ENCODE peak calls at places on chromosomes 6 and 20, in nine cellular contexts. K is thyroid gland, C is activated B cell treated with CpG ODN at 0.5 μM for 24 hours, E is bronchial epithelial cell, M is astrocyte of the cerebellum, N is right lobe of liver, L is cardiac muscle cell, X is adrenal gland, Y is fibroblast of pulmonary artery. B is an unnamed sample.

GRCh38 chr20:18795366-18795765 is 18.2 kb upstream of the SCP2D1 start:
- DNase-seq in L (no peak), C (no peak), X (no peak), N (no peak), M (no peak), K (no peak), E (no peak), Y (no peak), B (no peak)

GRCh38 chr6:15365273-15365687 is 119.4 kb downstream of the JARID2 start:
- DNase-seq in N (peak), K (peak), X (peak), C (no peak), Y (peak), E (peak), M (peak), L (peak), B (no peak)

GRCh38 chr6:134307074-134307473 is 10.8 kb downstream of the SGK1 start:
- DNase-seq in E (peak), N (no peak), X (no peak), M (no peak), C (no peak), Y (no peak), K (no peak), L (peak), B (no peak)

GRCh38 chr6:157469378-157469777 is 88.4 kb downstream of the ZDHHC14 start:
- DNase-seq in X (peak), L (peak), C (no peak), M (no peak), K (no peak), E (peak), Y (peak), N (no peak), B (no peak)

GRCh38 chr6:14921170-14921569 is 324.7 kb upstream of the JARID2 start:
- DNase-seq in L (peak), E (no peak), X (peak), M (no peak), C (no peak), N (peak), K (peak), Y (peak), B (no peak)

GRCh38 chr6:28910901-28911680 is 12.7 kb downstream of the TRIM27 start:
- DNase-seq in C (no peak), K (no peak), E (peak), N (no peak), Y (no peak), M (no peak), L (no peak), X (no peak), B (no peak)

GRCh38 chr6:84671188-84671587 is 93.2 kb downstream of the TBX18 start:
- DNase-seq in K (no peak), E (no peak), M (no peak), Y (no peak), N (no peak), L (no peak), X (no peak), C (no peak), B (no peak)

GRCh38 chr6:23368557-23368956 is 757.5 kb upstream of the NRSN1 start:
- DNase-seq in L (no peak), N (no peak), X (no peak), K (no peak), Y (no peak), E (no peak), M (no peak), C (no peak), B (no peak)

GRCh38 chr6:90739339-90739738 is 152.5 kb upstream of the MAP3K7 start:
- DNase-seq in N (no peak), Y (no peak), K (no peak), C (no peak), X (no peak), M (no peak), E (no peak), L (no peak), B (no peak)

GRCh38 chr6:75397806-75398465 is 95.7 kb downstream of the FILIP1 start:
- DNase-seq in C (no peak), N (no peak), Y (peak), X (no peak), L (peak), E (peak), M (no peak), K (no peak), B (no peak)

GRCh38 chr6:39490120-39490519 is 167.6 kb upstream of the KCNK16 start:
- DNase-seq in C (no peak), X (no peak), M (no peak), E (no peak), K (no peak), Y (peak), L (peak), N (no peak), B (no peak)

GRCh38 chr6:105259912-105260889 is 80.4 kb upstream of the POPDC3 start:
- DNase-seq in M (no peak), C (no peak), Y (no peak), N (no peak), L (peak), K (peak), E (no peak), X (no peak), B (no peak)

GRCh38 chr6:22954749-22955385 is 385.5 kb downstream of the HDGFL1 start:
- DNase-seq in Y (peak), C (no peak), X (no peak), E (peak), M (no peak), N (no peak), L (peak), K (no peak), B (no peak)

GRCh38 chr6:147910254-147910653 is 401.8 kb downstream of the SAMD5 start:
- DNase-seq in X (no peak), C (no peak), M (no peak), E (no peak), N (no peak), L (no peak), K (no peak), Y (no peak), B (no peak)

GRCh38 chr6:149134531-149134933 is 183.0 kb upstream of the TAB2 start:
- DNase-seq in N (no peak), K (no peak), M (peak), X (no peak), Y (peak), C (no peak), E (no peak), L (peak), B (no peak)

GRCh38 chr20:361562-361961 is 14.7 kb downstream of the NRSN2 start:
- DNase-seq in E (no peak), N (no peak), K (no peak), L (no peak), C (no peak), Y (no peak), M (no peak), X (no peak), B (no peak)

GRCh38 chr6:132961610-132962009 is 147.2 kb downstream of the RPS12 start:
- DNase-seq in Y (no peak), L (no peak), E (no peak), N (no peak), K (no peak), M (no peak), X (no peak), C (no peak), B (no peak)

GRCh38 chr20:17835941-17836861 is 132.4 kb downstream of the SNX5 start:
- DNase-seq in Y (peak), K (peak), C (no peak), L (peak), E (no peak), M (peak), N (no peak), X (no peak), B (no peak)

GRCh38 chr6:45255434-45255833 is 72.7 kb upstream of the RUNX2 start:
- DNase-seq in L (no peak), E (no peak), M (no peak), N (no peak), K (no peak), C (no peak), Y (no peak), X (no peak), B (no peak)

GRCh38 chr6:79170915-79171314 is 63.6 kb downstream of the HMGN3 start:
- DNase-seq in N (no peak), L (peak), M (peak), Y (peak), C (no peak), K (no peak), E (peak), X (no peak), B (no peak)

GRCh38 chr6:34929241-34929978 is 40.4 kb downstream of the ANKS1A start:
- DNase-seq in C (no peak), L (no peak), Y (no peak), K (no peak), N (no peak), E (no peak), M (no peak), X (no peak), B (no peak)

GRCh38 chr20:43744966-43745733 is 18.3 kb upstream of the GTSF1L start:
- DNase-seq in N (no peak), Y (no peak), K (no peak), L (peak), E (no peak), C (no peak), M (no peak), X (no peak), B (no peak)

GRCh38 chr6:24632573-24632972 is 13.4 kb downstream of the KIAA0319 start:
- DNase-seq in Y (no peak), E (no peak), X (no peak), L (no peak), N (no peak), C (no peak), K (no peak), M (no peak), B (no peak)
- TF ChIP-seq CTCF in Y (no peak), E (no peak), X (no peak), L (no peak), N (no peak), C (no peak), K (no peak), M (no peak), B (no peak)

GRCh38 chr20:49814057-49814675 is 1.5 kb downstream of the SLC9A8 start:
- DNase-seq in L (no peak), X (no peak), K (no peak), E (peak), C (no peak), Y (no peak), M (no peak), N (no peak), B (no peak)

GRCh38 chr20:49810491-49811190 is 2.0 kb upstream of the SLC9A8 start:
- DNase-seq in E (peak), N (no peak), K (no peak), L (no peak), C (no peak), Y (no peak), M (no peak), X (no peak), B (no peak)

GRCh38 chr20:49813305-49813974 is 812 bp downstream of the SLC9A8 start:
- DNase-seq in N (no peak), K (no peak), L (no peak), C (no peak), E (no peak), Y (no peak), M (no peak), X (no peak), B (no peak)

GRCh38 chr20:49811825-49812462 is 684 bp upstream of the SLC9A8 start:
- DNase-seq in C (no peak), X (peak), K (no peak), L (peak), E (peak), N (no peak), Y (peak), M (peak), B (no peak)

DNA sequence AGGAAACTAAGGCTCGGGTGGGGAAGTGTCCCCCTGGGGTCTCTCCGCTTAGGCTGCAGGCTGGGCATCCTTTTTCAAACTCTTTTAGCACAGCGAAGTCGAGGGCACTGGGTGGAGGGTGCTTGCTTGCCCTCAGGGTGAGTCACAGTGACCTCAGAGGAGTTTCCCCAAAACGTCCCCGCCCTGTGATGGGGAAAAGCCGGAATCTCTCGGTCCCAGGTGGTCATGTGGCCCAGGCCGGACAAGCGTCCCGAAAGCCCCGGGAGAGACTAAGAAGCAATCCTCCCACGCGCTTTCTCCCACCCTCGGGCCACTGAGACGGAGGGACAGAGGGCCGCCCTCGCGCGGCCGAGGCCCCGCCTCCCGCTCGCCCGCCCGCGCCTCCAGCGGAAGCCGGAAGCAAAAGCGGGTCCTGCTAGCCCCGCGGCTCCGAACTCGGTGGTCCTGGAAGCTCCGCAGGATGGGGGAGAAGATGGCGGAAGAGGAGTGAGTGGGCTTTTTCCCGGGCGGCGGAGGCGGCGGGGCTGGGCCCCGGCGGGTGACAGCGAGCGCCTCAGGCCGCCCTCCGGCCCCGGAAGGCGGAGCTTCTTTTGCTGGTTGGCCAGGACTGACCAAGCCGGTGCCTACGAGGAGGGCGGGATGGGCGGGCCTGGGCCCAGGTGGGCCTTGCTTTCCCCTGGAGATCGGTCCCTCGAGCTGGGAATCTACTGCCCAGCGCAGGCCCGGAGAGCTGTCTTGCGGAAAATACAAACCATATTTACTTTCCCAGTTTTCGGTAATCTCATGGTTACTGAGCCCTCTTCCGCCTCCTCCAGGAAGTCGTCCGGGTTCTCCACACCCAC is at the start of gene SLC9A8:
- DNase-seq in M (peak), L (peak), N (peak), K (peak), C (peak), E (peak), Y (peak), X (peak), B (peak)
- TF ChIP-seq CTCF in M (peak), L (peak), N (peak), K (peak), C (no peak), E (peak), Y (peak), X (peak), B (peak)

DNA sequence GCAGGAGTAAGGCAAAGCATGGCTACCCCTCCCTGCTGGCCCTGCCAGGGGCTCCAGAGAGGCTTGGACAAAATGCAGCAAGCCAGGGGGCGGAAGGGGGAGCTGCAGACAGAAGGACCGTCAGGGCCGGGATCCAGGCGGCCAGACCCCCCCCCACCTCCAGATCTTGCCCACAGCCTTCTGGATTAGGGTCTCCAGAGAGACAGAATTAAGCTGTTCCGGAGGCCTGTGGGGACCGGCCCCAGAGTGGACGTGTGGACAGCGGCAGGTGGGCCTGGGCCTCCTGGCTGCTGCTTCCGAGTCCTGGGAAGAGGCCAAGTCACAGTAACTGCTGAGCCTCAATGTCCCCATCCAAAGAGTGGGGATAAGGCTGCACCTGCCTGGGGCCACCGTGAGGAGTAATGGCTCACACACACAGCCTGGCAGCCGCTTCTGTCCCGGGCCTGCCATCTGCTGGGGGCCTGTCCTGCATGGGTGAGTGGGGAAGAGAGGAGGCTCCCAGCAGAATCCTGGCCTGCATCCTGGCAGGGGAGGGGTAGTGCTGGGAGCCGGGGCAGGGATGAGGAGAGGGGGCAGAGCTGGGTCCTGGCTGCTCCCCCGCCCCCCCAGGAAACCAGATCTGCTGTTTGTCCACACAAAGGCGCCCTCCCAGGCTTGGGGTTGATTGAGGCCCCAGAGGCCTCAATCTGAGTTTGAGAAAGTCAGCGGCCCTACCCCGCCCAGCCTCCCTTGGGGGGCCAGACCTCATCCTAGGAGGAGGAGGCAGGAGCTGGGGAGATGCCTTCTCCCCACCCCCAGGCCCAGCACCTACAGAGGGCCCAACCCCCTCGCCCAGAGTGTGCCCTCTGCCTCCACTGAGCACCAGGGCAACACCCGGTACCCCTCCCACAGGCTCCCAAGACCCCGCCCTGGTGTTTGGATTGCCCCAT is 3.9 kb downstream of the LAMA5 start:
- DNase-seq in N (peak), K (peak), E (no peak), L (no peak), M (no peak), C (no peak), Y (no peak), X (peak), B (no peak)
- TF ChIP-seq CTCF in N (no peak), K (no peak), E (peak), L (no peak), M (no peak), C (no peak), Y (no peak), X (no peak), B (no peak)

GRCh38 chr20:23514848-23515247 is 23.9 kb downstream of the CST8 start:
- DNase-seq in C (no peak), K (no peak), M (no peak), X (no peak), E (no peak), L (no peak), Y (no peak), N (no peak), B (no peak)
- TF ChIP-seq CTCF in C (no peak), K (no peak), M (no peak), X (no peak), E (no peak), L (no peak), Y (no peak), N (no peak), B (no peak)

DNA sequence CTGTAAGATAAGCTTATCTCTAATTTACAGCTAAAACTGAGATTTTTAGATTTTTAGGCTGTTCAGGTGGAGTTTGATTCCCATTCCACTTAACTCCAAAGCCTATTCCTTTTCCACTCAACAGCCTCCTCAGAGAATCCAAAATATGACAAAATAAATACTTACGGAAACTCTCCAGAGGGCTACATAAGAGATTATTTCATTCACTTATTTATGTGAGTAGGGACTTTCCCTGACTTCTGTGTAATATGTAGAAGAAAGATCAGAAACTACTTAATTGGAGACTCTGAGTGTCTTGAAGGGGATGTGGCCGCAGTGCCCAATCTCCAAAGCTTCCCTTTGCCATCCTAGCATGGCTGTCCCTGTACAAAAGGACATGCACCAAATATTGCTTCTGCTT is 72.1 kb upstream of the ISM1 start:
- DNase-seq in N (no peak), E (no peak), X (no peak), K (no peak), C (no peak), M (no peak), Y (no peak), L (no peak), B (no peak)
- TF ChIP-seq CTCF in N (no peak), E (no peak), X (no peak), K (no peak), C (no peak), M (no peak), Y (no peak), L (no peak), B (no peak)